ENCODE peak calls at places on chromosomes 11 and 22, in six cellular contexts. V is ovary, F is pancreas, Q is keratinocyte, X is SJSA1, D is uterus. C is an unnamed sample. For H3K27me3, the result is how much of the 10 kb centered on the place peaks cover.

GRCh38 chr11:75022289-75022688 is 33.6 kb downstream of the NEU3 start:
- DNase-seq in V (no peak), F (no peak), Q (no peak), X (no peak), D (no peak), C (peak)

GRCh38 chr22:38697055-38697980 is 3.4 kb downstream of the JOSD1 start:
- DNase-seq in V (peak), F (no peak), Q (no peak), X (no peak), D (no peak), C (no peak)

GRCh38 chr22:39405346-39406085 is 5.9 kb downstream of the TAB1 start:
- DNase-seq in V (peak), F (no peak), Q (no peak), X (no peak), D (peak), C (no peak)

GRCh38 chr22:20644071-20644642 is 129.8 kb upstream of the SERPIND1 start:
- DNase-seq in V (no peak), F (no peak), Q (no peak), X (peak), D (no peak), C (no peak)

GRCh38 chr11:2689551-2690260 is 10.1 kb downstream of the KCNQ1OT1 start:
- DNase-seq in V (no peak), F (no peak), Q (no peak), X (no peak), D (peak), C (no peak)

GRCh38 chr11:1549355-1550330 is 22.4 kb downstream of the DUSP8 start:
- DNase-seq in V (no peak), F (no peak), Q (no peak), X (no peak), D (no peak), C (no peak)

GRCh38 chr11:17386331-17387084 is 2.0 kb downstream of the KCNJ11 start:
- DNase-seq in V (no peak), F (peak), Q (no peak), X (no peak), D (peak), C (no peak)

GRCh38 chr11:120660024-120660565 is 148.5 kb downstream of the GRIK4 start:
- DNase-seq in V (peak), F (no peak), Q (no peak), X (no peak), D (no peak), C (no peak)

GRCh38 chr11:12800032-12800671 is 125.9 kb downstream of the TEAD1 start:
- DNase-seq in V (no peak), F (peak), Q (no peak), X (no peak), D (no peak), C (peak)

GRCh38 chr11:13784848-13785247 is 116.4 kb downstream of the FAR1 start:
- DNase-seq in V (no peak), F (no peak), Q (no peak), X (no peak), D (no peak), C (no peak)

GRCh38 chr11:132840220-132840619 is 692.1 kb downstream of the OPCML start:
- DNase-seq in V (no peak), F (no peak), Q (no peak), X (no peak), D (no peak), C (no peak)
- H3K27me3 ChIP-seq in V (under half), F (under half), Q (under half), X (under half), D (under half), C (under half)

GRCh38 chr22:44385781-44386180 is 73.0 kb upstream of the SHISAL1 start:
- DNase-seq in V (no peak), F (no peak), Q (no peak), X (no peak), D (no peak), C (no peak)
- H3K27me3 ChIP-seq in V (under half), F (under half), Q (under half), X (under half), D (under half), C (under half)

GRCh38 chr11:117781650-117782049 is 15.4 kb downstream of the DSCAML1 start:
- DNase-seq in V (no peak), F (no peak), Q (no peak), X (no peak), D (no peak), C (no peak)
- H3K27me3 ChIP-seq in V (under half), F (under half), Q (under half), X (under half), D (under half), C (under half)

DNA sequence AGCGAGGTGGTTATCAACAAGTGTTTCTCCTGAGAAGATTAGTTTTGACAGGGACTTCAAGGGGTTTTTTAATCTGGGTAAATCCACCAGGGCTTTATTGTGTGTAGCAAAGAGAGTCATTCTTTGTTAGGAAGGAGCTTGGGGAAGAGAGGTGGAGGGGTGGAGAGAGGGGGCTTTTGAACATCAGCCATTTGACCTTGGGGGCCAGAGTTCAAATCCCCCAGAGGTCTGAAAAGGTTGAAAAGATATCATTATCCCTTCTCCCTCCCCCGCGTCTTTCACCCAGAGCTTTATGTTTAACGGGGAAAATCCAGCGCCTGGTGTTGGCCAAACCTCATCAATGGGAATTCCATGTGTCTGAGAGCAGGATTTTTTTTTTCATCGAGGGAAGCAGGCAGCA is 122.5 kb upstream of the HSD17B12 start:
- DNase-seq in V (no peak), F (no peak), Q (no peak), X (no peak), D (no peak), C (no peak)
- H3K27me3 ChIP-seq in V (under half), F (under half), Q (half or more), X (half or more), D (under half), C (under half)

GRCh38 chr22:50312371-50312770 is 4.9 kb upstream of the PLXNB2 start:
- DNase-seq in V (no peak), F (no peak), Q (no peak), X (no peak), D (no peak), C (no peak)

GRCh38 chr22:50311606-50312351 is 4.3 kb upstream of the PLXNB2 start:
- DNase-seq in V (no peak), F (no peak), Q (no peak), X (no peak), D (no peak), C (no peak)

GRCh38 chr22:50314081-50314454 is 6.6 kb upstream of the PLXNB2 start:
- DNase-seq in V (no peak), F (no peak), Q (no peak), X (no peak), D (no peak), C (no peak)

GRCh38 chr22:50313600-50313999 is 6.2 kb upstream of the PLXNB2 start:
- DNase-seq in V (no peak), F (no peak), Q (no peak), X (no peak), D (no peak), C (no peak)

DNA sequence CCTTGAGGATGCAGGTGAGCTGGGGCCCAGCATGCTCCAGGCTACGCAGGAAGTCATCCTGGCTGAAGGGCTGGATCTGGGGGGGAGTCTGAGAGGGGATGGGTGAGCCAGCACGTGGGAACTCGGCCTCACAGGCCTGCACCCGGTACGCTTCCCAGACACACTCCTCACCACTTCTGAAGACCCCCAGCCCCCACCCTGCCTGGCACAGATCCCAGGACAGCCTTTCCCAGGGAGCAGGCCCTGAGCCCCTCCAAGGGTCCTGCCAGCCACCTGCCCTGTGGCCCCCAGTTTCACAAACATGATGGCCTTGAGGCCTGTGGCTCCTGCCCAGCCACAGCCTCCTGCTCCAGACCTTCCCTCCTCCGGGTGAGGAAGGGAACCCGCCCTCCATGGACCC is 5.6 kb upstream of the PLXNB2 start:
- DNase-seq in V (no peak), F (no peak), Q (no peak), X (no peak), D (peak), C (no peak)
- H3K27me3 ChIP-seq in V (under half), F (under half), Q (under half), X (under half), D (under half), C (under half)

GRCh38 chr11:8016396-8016949 is 29.3 kb downstream of the EIF3F start:
- DNase-seq in V (no peak), F (no peak), Q (no peak), X (no peak), D (no peak), C (no peak)

GRCh38 chr11:8017894-8018741 is 31.0 kb downstream of the EIF3F start:
- DNase-seq in V (peak), F (no peak), Q (no peak), X (no peak), D (peak), C (no peak)

GRCh38 chr11:8019671-8020597 is 32.8 kb downstream of the EIF3F start:
- DNase-seq in V (peak), F (no peak), Q (no peak), X (no peak), D (peak), C (no peak)

GRCh38 chr11:8017071-8017470 is 29.9 kb downstream of the EIF3F start:
- DNase-seq in V (no peak), F (no peak), Q (no peak), X (no peak), D (no peak), C (no peak)

GRCh38 chr11:8018742-8019631 is 31.9 kb downstream of the EIF3F start:
- DNase-seq in V (peak), F (peak), Q (no peak), X (peak), D (peak), C (peak)
- H3K27me3 ChIP-seq in V (under half), F (under half), Q (half or more), X (under half), D (under half), C (under half)

GRCh38 chr22:44590291-44590690 is 92.3 kb upstream of the RTL6 start:
- DNase-seq in V (no peak), F (no peak), Q (no peak), X (no peak), D (no peak), C (no peak)
- H3K27me3 ChIP-seq in V (under half), F (under half), Q (under half), X (under half), D (under half), C (under half)

DNA sequence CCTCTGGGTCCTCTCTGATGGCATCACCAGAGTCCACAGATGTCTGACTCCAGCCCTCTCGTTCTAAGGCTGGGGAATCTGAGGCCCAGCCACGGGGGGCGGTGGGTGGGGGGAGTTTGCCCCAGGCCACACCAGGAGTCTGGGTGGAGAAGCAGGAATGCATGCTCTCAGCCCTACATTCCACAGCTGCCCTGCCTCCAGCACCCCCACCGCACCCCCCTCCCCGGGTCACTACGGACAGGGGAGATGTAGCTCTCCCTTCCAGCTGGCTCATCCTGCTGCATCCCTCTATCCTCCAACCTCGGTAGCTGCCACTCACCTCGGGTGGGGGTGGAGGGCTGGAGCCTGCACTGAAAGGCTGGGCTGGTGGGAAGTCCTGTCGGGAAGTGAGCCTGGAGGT is 2.3 kb upstream of the PVALB start:
- DNase-seq in V (no peak), F (no peak), Q (no peak), X (no peak), D (no peak), C (no peak)
- H3K27me3 ChIP-seq in V (under half), F (under half), Q (half or more), X (half or more), D (under half), C (half or more)